ENCODE peak calls at places on chromosomes 5 and 9, in seven cellular contexts. X is fibroblast of lung, Y is dorsolateral prefrontal cortex, R is heart right ventricle, U is mucosa of descending colon, Q is epithelial cell of esophagus, D is stomach. I is an unnamed sample.

GRCh38 chr5:123673107-123673506 is 161.1 kb downstream of the CSNK1G3 start:
- DNase-seq in Y (no peak), U (peak), D (no peak), R (no peak), Q (peak), X (no peak), I (no peak)

GRCh38 chr5:80967500-80968181 is 7.5 kb downstream of the RASGRF2 start:
- DNase-seq in D (no peak), Q (peak), U (peak), R (no peak), Y (no peak), X (peak), I (no peak)

GRCh38 chr5:78060421-78060820 is 234.1 kb downstream of the AP3B1 start:
- DNase-seq in U (no peak), Q (no peak), D (no peak), R (no peak), X (peak), Y (no peak), I (no peak)

GRCh38 chr9:9079473-9079872 is 1279.9 kb upstream of the DMAC1 start:
- DNase-seq in R (no peak), Y (no peak), X (no peak), Q (no peak), U (no peak), D (no peak), I (no peak)

GRCh38 chr5:61620660-61621650 is 288.9 kb downstream of the ZSWIM6 start:
- DNase-seq in D (peak), Y (peak), U (no peak), R (no peak), Q (no peak), X (no peak), I (no peak)

GRCh38 chr5:103842936-103843335 is 280.3 kb upstream of the NUDT12 start:
- DNase-seq in Y (no peak), D (no peak), Q (no peak), R (no peak), U (no peak), X (no peak), I (no peak)

GRCh38 chr5:1702318-1702717 is 97.3 kb downstream of the MRPL36 start:
- DNase-seq in Y (no peak), X (peak), D (no peak), R (no peak), Q (no peak), U (no peak), I (no peak)

GRCh38 chr5:179914032-179914755 is 6.5 kb upstream of the TBC1D9B start:
- DNase-seq in R (no peak), Y (no peak), X (peak), U (peak), Q (peak), D (no peak), I (no peak)

GRCh38 chr9:81609782-81610738 is 79.3 kb downstream of the TLE1 start:
- DNase-seq in U (no peak), R (no peak), D (no peak), Q (peak), Y (no peak), X (peak), I (peak)

GRCh38 chr9:13613296-13613695 is 333.8 kb upstream of the MPDZ start:
- DNase-seq in U (no peak), Y (no peak), R (no peak), Q (no peak), D (no peak), X (no peak), I (no peak)

GRCh38 chr9:114247086-114247485 is 75.8 kb upstream of the ORM1 start:
- DNase-seq in D (no peak), U (no peak), Q (no peak), Y (no peak), X (no peak), R (no peak), I (no peak)

GRCh38 chr9:129485140-129485758 is 135.7 kb downstream of the C9orf50 start:
- DNase-seq in X (no peak), D (no peak), Y (no peak), Q (no peak), R (no peak), U (no peak), I (no peak)

GRCh38 chr5:74543162-74543995 is 97.1 kb downstream of the ENC1 start:
- DNase-seq in X (peak), D (no peak), Y (no peak), U (no peak), Q (peak), R (no peak), I (no peak)

GRCh38 chr5:95392593-95393182 is 1.5 kb downstream of the FAM81B start:
- DNase-seq in R (no peak), D (no peak), X (peak), U (no peak), Q (peak), Y (no peak), I (no peak)

GRCh38 chr5:1396029-1396816 is 49.0 kb downstream of the SLC6A3 start:
- DNase-seq in R (no peak), Q (no peak), D (no peak), Y (no peak), U (no peak), X (no peak), I (no peak)

GRCh38 chr9:111916234-111916645 is 19.6 kb downstream of the UGCG start:
- DNase-seq in D (no peak), U (no peak), Q (no peak), X (no peak), R (no peak), Y (no peak), I (peak)

GRCh38 chr9:123234853-123235252 is 33.5 kb downstream of the STRBP start:
- DNase-seq in X (no peak), Q (no peak), D (no peak), R (no peak), U (no peak), Y (no peak), I (peak)

GRCh38 chr5:58156354-58156753 is 303.5 kb downstream of the PLK2 start:
- DNase-seq in Y (peak), R (no peak), D (no peak), U (no peak), X (peak), Q (peak), I (no peak)

GRCh38 chr9:86843182-86843581 is 104.1 kb downstream of the GAS1 start:
- DNase-seq in X (no peak), D (no peak), U (no peak), Y (no peak), R (no peak), Q (peak), I (no peak)

GRCh38 chr5:36734422-36734821 is 128.0 kb downstream of the SLC1A3 start:
- DNase-seq in Q (peak), U (peak), X (peak), Y (no peak), D (no peak), R (no peak), I (no peak)

GRCh38 chr9:126219717-126220116 is 106.9 kb upstream of the MVB12B start:
- DNase-seq in X (no peak), Q (no peak), U (no peak), D (no peak), Y (no peak), R (no peak), I (no peak)

GRCh38 chr9:123395276-123396006 is 39.4 kb downstream of the CRB2 start:
- DNase-seq in D (no peak), Q (no peak), U (no peak), Y (no peak), X (no peak), R (no peak), I (no peak)

GRCh38 chr5:34857161-34857560 is 18.2 kb downstream of the TTC23L start:
- DNase-seq in X (peak), D (no peak), Q (no peak), Y (no peak), U (no peak), R (no peak), I (no peak)

GRCh38 chr5:167571824-167572223 is 719.6 kb upstream of the WWC1 start:
- DNase-seq in X (no peak), U (no peak), Q (no peak), D (no peak), R (no peak), Y (no peak), I (no peak)

GRCh38 chr9:134690946-134691694 is 49.5 kb downstream of the COL5A1 start:
- DNase-seq in X (peak), U (no peak), Q (no peak), R (no peak), Y (no peak), D (no peak), I (no peak)

GRCh38 chr9:94173632-94174031 is 85.5 kb upstream of the ZNF169 start:
- DNase-seq in D (no peak), R (no peak), Y (no peak), U (no peak), Q (no peak), X (no peak), I (no peak)

GRCh38 chr5:145347026-145347616 is 488.0 kb downstream of the PRELID2 start:
- DNase-seq in Q (peak), Y (no peak), X (peak), D (no peak), R (no peak), U (peak), I (no peak)

GRCh38 chr5:175383350-175383749 is 60.6 kb downstream of the DRD1 start:
- DNase-seq in D (no peak), X (peak), Q (no peak), R (no peak), Y (no peak), U (peak), I (no peak)

GRCh38 chr9:15246688-15247087 is 60.3 kb downstream of the TTC39B start:
- DNase-seq in X (peak), R (no peak), Y (no peak), D (no peak), U (no peak), Q (peak), I (no peak)

GRCh38 chr9:116928884-116929283 is 241.8 kb downstream of the TRIM32 start:
- DNase-seq in U (no peak), Y (no peak), X (no peak), Q (peak), D (no peak), R (no peak), I (no peak)

GRCh38 chr9:88319936-88320747 is 68.1 kb upstream of the SPIN1 start:
- DNase-seq in U (no peak), X (peak), Q (no peak), R (no peak), Y (no peak), D (no peak), I (no peak)

GRCh38 chr9:125747765-125748510 is 765 bp downstream of the PBX3 start:
- DNase-seq in D (peak), Q (peak), R (peak), X (no peak), Y (no peak), U (peak), I (no peak)

GRCh38 chr5:114408847-114409246 is 47.0 kb downstream of the KCNN2 start:
- DNase-seq in D (no peak), R (no peak), Q (no peak), X (no peak), Y (no peak), U (no peak), I (no peak)

GRCh38 chr5:128109138-128109537 is 25.6 kb downstream of the SLC12A2 start:
- DNase-seq in D (no peak), R (no peak), Q (no peak), U (peak), X (no peak), Y (no peak), I (no peak)

GRCh38 chr9:123637596-123637939 is 281.6 kb downstream of the CRB2 start:
- DNase-seq in Y (no peak), D (no peak), R (no peak), Q (no peak), U (no peak), X (peak), I (no peak)

GRCh38 chr9:103399535-103399934 is 404.4 kb downstream of the CYLC2 start:
- DNase-seq in Y (no peak), X (no peak), D (no peak), Q (no peak), U (no peak), R (no peak), I (no peak)

GRCh38 chr9:103397868-103398600 is 402.9 kb downstream of the CYLC2 start:
- DNase-seq in Y (no peak), R (no peak), U (peak), X (peak), D (peak), Q (peak), I (peak)
- TF ChIP-seq CTCF in Y (peak), R (peak), U (peak), X (peak), D (peak), Q (peak), I (peak)

GRCh38 chr9:77807846-77808749 is 160.0 kb upstream of the GNA14 start:
- DNase-seq in U (peak), Q (no peak), X (no peak), D (no peak), Y (no peak), R (no peak), I (no peak)
- H3K4me3 ChIP-seq in U (no peak), Q (no peak), X (no peak), D (no peak), Y (no peak), R (no peak), I (no peak)

GRCh38 chr5:15535938-15536337 is 36.0 kb downstream of the FBXL7 start:
- DNase-seq in Q (no peak), R (no peak), X (no peak), D (no peak), Y (no peak), U (no peak), I (no peak)
- TF ChIP-seq CTCF in Q (no peak), R (no peak), X (no peak), D (no peak), Y (no peak), U (no peak), I (no peak)

GRCh38 chr5:4947106-4947505 is 193.0 kb upstream of the ADAMTS16 start:
- DNase-seq in X (no peak), D (no peak), Q (no peak), Y (no peak), R (no peak), U (no peak), I (no peak)

GRCh38 chr5:4945296-4945695 is 194.8 kb upstream of the ADAMTS16 start:
- DNase-seq in U (no peak), X (no peak), Y (no peak), Q (no peak), R (no peak), D (no peak), I (no peak)

GRCh38 chr5:4938941-4939546 is 201.1 kb upstream of the ADAMTS16 start:
- DNase-seq in X (no peak), R (no peak), D (no peak), Y (no peak), Q (no peak), U (no peak), I (no peak)

GRCh38 chr5:4942831-4943178 is 197.3 kb upstream of the ADAMTS16 start:
- DNase-seq in Q (no peak), X (no peak), D (no peak), Y (no peak), R (no peak), U (no peak), I (no peak)

GRCh38 chr5:4941957-4942830 is 197.9 kb upstream of the ADAMTS16 start:
- DNase-seq in Y (no peak), U (peak), D (no peak), Q (no peak), X (no peak), R (no peak), I (no peak)
- H3K4me3 ChIP-seq in Y (no peak), U (no peak), D (no peak), Q (no peak), X (no peak), R (no peak), I (no peak)

DNA sequence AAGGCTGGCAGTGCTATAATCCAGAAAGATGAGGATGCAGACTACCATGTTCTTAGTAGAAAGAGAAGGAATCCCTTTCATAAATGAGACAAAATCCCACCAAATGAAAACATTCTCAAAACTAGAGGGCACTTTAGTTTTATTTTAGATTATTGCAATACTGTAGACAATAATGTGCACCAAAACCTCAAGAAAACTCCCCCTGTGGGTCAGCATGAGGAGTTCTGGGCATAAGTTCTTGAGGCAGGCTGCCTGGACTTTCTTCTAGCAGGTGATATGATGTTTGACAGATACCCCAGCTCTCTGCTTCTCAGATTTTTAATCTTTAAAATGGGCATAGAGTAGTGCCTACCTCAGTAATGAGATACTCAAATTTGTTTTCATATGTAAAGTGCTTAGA is 196.3 kb upstream of the CTNND2 start:
- DNase-seq in X (no peak), Q (no peak), D (no peak), Y (no peak), R (no peak), U (no peak), I (no peak)
- TF ChIP-seq CTCF in X (no peak), Q (no peak), D (no peak), Y (no peak), R (no peak), U (no peak), I (no peak)

I was measured in GM12864.